ENCODE peak calls at places on chromosome 9, in nine cellular contexts. One of them, this sample, is unnamed.

GRCh38 chr9:116209406-116210116 is 56.0 kb downstream of the PAPPA start:
- DNase-seq in H9: no peak
- DNase-seq in brain microvascular endothelial cell: no peak
- DNase-seq in OCI-LY7: no peak
- DNase-seq in A549: no peak
- DNase-seq in uterus: no peak
- DNase-seq in pancreas: no peak
- DNase-seq in CD8-positive, alpha-beta T cell: no peak
- DNase-seq in SK-N-SH: no peak
- DNase-seq in this sample: no peak

GRCh38 chr9:111427186-111427585 is 57.0 kb downstream of the ECPAS start:
- DNase-seq in H9: no peak
- DNase-seq in brain microvascular endothelial cell: no peak
- DNase-seq in OCI-LY7: no peak
- DNase-seq in A549: peak; percentile 5
- DNase-seq in uterus: no peak
- DNase-seq in pancreas: no peak
- DNase-seq in CD8-positive, alpha-beta T cell: no peak
- DNase-seq in SK-N-SH: no peak
- DNase-seq in this sample: no peak

GRCh38 chr9:126347093-126347492 is 20.5 kb downstream of the MVB12B start:
- DNase-seq in H9: no peak
- DNase-seq in brain microvascular endothelial cell: no peak
- DNase-seq in OCI-LY7: no peak
- DNase-seq in A549: no peak
- DNase-seq in uterus: no peak
- DNase-seq in pancreas: no peak
- DNase-seq in CD8-positive, alpha-beta T cell: no peak
- DNase-seq in SK-N-SH: no peak
- DNase-seq in this sample: no peak

GRCh38 chr9:107033974-107034373 is 171.0 kb downstream of the ZNF462 start:
- DNase-seq in H9: no peak
- DNase-seq in brain microvascular endothelial cell: no peak
- DNase-seq in OCI-LY7: no peak
- DNase-seq in A549: no peak
- DNase-seq in uterus: no peak
- DNase-seq in pancreas: no peak
- DNase-seq in CD8-positive, alpha-beta T cell: no peak
- DNase-seq in SK-N-SH: no peak
- DNase-seq in this sample: no peak

GRCh38 chr9:94156549-94157407 is 72.5 kb downstream of the PTPDC1 start:
- DNase-seq in H9: no peak
- DNase-seq in brain microvascular endothelial cell: peak; percentile 70
- DNase-seq in OCI-LY7: no peak
- DNase-seq in A549: peak; percentile 44
- DNase-seq in uterus: peak; percentile 55
- DNase-seq in pancreas: peak; percentile 56
- DNase-seq in CD8-positive, alpha-beta T cell: no peak
- DNase-seq in SK-N-SH: no peak
- DNase-seq in this sample: no peak

GRCh38 chr9:99425124-99425523 is 203.0 kb downstream of the SEC61B start:
- DNase-seq in H9: no peak
- DNase-seq in brain microvascular endothelial cell: no peak
- DNase-seq in OCI-LY7: no peak
- DNase-seq in A549: no peak
- DNase-seq in uterus: no peak
- DNase-seq in pancreas: no peak
- DNase-seq in CD8-positive, alpha-beta T cell: no peak
- DNase-seq in SK-N-SH: no peak
- DNase-seq in this sample: no peak

GRCh38 chr9:12775963-12776774 is 1.3 kb downstream of the LURAP1L start:
- DNase-seq in H9: peak; percentile 88
- DNase-seq in brain microvascular endothelial cell: peak; percentile 88
- DNase-seq in OCI-LY7: no peak
- DNase-seq in A549: peak; percentile 81
- DNase-seq in uterus: peak; percentile 78
- DNase-seq in pancreas: peak; percentile 90
- DNase-seq in CD8-positive, alpha-beta T cell: no peak
- DNase-seq in SK-N-SH: peak; percentile 81
- DNase-seq in this sample: no peak

GRCh38 chr9:32579706-32580331 is 6.9 kb upstream of the NDUFB6 start:
- DNase-seq in H9: peak; percentile 59
- DNase-seq in brain microvascular endothelial cell: peak; percentile 70
- DNase-seq in OCI-LY7: peak; percentile 77
- DNase-seq in A549: peak; percentile 28
- DNase-seq in uterus: peak; percentile 66
- DNase-seq in pancreas: peak; percentile 54
- DNase-seq in CD8-positive, alpha-beta T cell: peak; percentile 87
- DNase-seq in SK-N-SH: peak; percentile 45
- DNase-seq in this sample: peak; percentile 69

GRCh38 chr9:83538172-83538889 is at the start of gene FRMD3:
- DNase-seq in H9: peak; percentile 85
- DNase-seq in brain microvascular endothelial cell: peak; percentile 38
- DNase-seq in OCI-LY7: no peak
- DNase-seq in A549: peak; percentile 78
- DNase-seq in uterus: peak; percentile 66
- DNase-seq in pancreas: peak; percentile 82
- DNase-seq in CD8-positive, alpha-beta T cell: no peak
- DNase-seq in SK-N-SH: peak; percentile 91
- DNase-seq in this sample: no peak

GRCh38 chr9:90816690-90817089 is 15.1 kb downstream of the SYK start:
- DNase-seq in H9: no peak
- DNase-seq in brain microvascular endothelial cell: no peak
- DNase-seq in OCI-LY7: no peak
- DNase-seq in A549: no peak
- DNase-seq in uterus: no peak
- DNase-seq in pancreas: no peak
- DNase-seq in CD8-positive, alpha-beta T cell: no peak
- DNase-seq in SK-N-SH: no peak
- DNase-seq in this sample: no peak

GRCh38 chr9:78559449-78559885 is 262.5 kb downstream of the PSAT1 start:
- DNase-seq in H9: no peak
- DNase-seq in brain microvascular endothelial cell: peak; percentile 90
- DNase-seq in OCI-LY7: no peak
- DNase-seq in A549: no peak
- DNase-seq in uterus: no peak
- DNase-seq in pancreas: no peak
- DNase-seq in CD8-positive, alpha-beta T cell: no peak
- DNase-seq in SK-N-SH: no peak
- DNase-seq in this sample: no peak

GRCh38 chr9:13189362-13189761 is 90.1 kb downstream of the MPDZ start:
- DNase-seq in H9: no peak
- DNase-seq in brain microvascular endothelial cell: no peak
- DNase-seq in OCI-LY7: no peak
- DNase-seq in A549: no peak
- DNase-seq in uterus: no peak
- DNase-seq in pancreas: no peak
- DNase-seq in CD8-positive, alpha-beta T cell: no peak
- DNase-seq in SK-N-SH: no peak
- DNase-seq in this sample: no peak

GRCh38 chr9:83432104-83432627 is 106.0 kb downstream of the FRMD3 start:
- DNase-seq in H9: peak; percentile 65
- DNase-seq in brain microvascular endothelial cell: no peak
- DNase-seq in OCI-LY7: no peak
- DNase-seq in A549: peak; percentile 40
- DNase-seq in uterus: peak; percentile 37
- DNase-seq in pancreas: peak; percentile 91
- DNase-seq in CD8-positive, alpha-beta T cell: no peak
- DNase-seq in SK-N-SH: no peak
- DNase-seq in this sample: no peak

GRCh38 chr9:120441446-120442279 is 138.3 kb downstream of the CDK5RAP2 start:
- DNase-seq in H9: no peak
- DNase-seq in brain microvascular endothelial cell: peak; percentile 96
- DNase-seq in OCI-LY7: no peak
- DNase-seq in A549: no peak
- DNase-seq in uterus: no peak
- DNase-seq in pancreas: no peak
- DNase-seq in CD8-positive, alpha-beta T cell: no peak
- DNase-seq in SK-N-SH: no peak
- DNase-seq in this sample: no peak

GRCh38 chr9:120440791-120441190 is 139.2 kb downstream of the CDK5RAP2 start:
- DNase-seq in H9: no peak
- DNase-seq in brain microvascular endothelial cell: no peak
- DNase-seq in OCI-LY7: no peak
- DNase-seq in A549: no peak
- DNase-seq in uterus: no peak
- DNase-seq in pancreas: no peak
- DNase-seq in CD8-positive, alpha-beta T cell: no peak
- DNase-seq in SK-N-SH: no peak
- DNase-seq in this sample: no peak

GRCh38 chr9:120436937-120437592 is 142.9 kb downstream of the CDK5RAP2 start:
- DNase-seq in H9: no peak
- DNase-seq in brain microvascular endothelial cell: no peak
- DNase-seq in OCI-LY7: no peak
- DNase-seq in A549: no peak
- DNase-seq in uterus: no peak
- DNase-seq in pancreas: no peak
- DNase-seq in CD8-positive, alpha-beta T cell: no peak
- DNase-seq in SK-N-SH: no peak
- DNase-seq in this sample: no peak

GRCh38 chr9:120438111-120438510 is 141.9 kb downstream of the CDK5RAP2 start:
- DNase-seq in H9: no peak
- DNase-seq in brain microvascular endothelial cell: no peak
- DNase-seq in OCI-LY7: no peak
- DNase-seq in A549: no peak
- DNase-seq in uterus: no peak
- DNase-seq in pancreas: no peak
- DNase-seq in CD8-positive, alpha-beta T cell: no peak
- DNase-seq in SK-N-SH: no peak
- DNase-seq in this sample: no peak

DNA sequence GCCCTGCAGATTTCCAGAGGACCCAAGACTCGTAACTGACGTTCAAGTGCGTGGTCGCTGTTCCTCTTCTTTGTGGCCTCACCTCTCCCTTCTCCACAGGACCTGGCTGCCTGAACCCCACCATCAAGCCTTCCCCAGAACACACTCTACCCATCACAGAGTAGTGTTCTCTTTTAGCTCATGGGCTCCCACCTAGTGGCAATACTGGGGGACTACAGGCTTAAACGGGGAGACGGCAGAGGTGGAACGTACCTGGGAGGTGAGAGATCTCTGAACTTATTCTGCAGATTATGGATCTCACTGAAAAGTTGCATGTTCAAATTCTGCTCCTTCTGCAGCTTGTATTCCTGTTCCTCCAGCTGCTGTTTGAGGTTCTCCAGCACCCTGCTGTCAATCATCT is 140.8 kb downstream of the CDK5RAP2 start:
- DNase-seq in H9: peak; percentile 61
- DNase-seq in brain microvascular endothelial cell: no peak
- DNase-seq in OCI-LY7: peak; percentile 25
- DNase-seq in A549: peak; percentile 38
- DNase-seq in uterus: no peak
- DNase-seq in pancreas: no peak
- DNase-seq in CD8-positive, alpha-beta T cell: no peak
- DNase-seq in SK-N-SH: peak; percentile 32
- DNase-seq in this sample: no peak
- TF ChIP-seq CTCF in H9: peak; percentile 78
- TF ChIP-seq CTCF in brain microvascular endothelial cell: peak; percentile 83
- TF ChIP-seq CTCF in OCI-LY7: peak; percentile 68
- TF ChIP-seq CTCF in A549: peak; percentile 39
- TF ChIP-seq CTCF in uterus: no peak
- TF ChIP-seq CTCF in pancreas: peak; percentile 27
- TF ChIP-seq CTCF in CD8-positive, alpha-beta T cell: peak; percentile 31
- TF ChIP-seq CTCF in SK-N-SH: peak; percentile 56
- TF ChIP-seq CTCF in this sample: peak; percentile 22

DNA sequence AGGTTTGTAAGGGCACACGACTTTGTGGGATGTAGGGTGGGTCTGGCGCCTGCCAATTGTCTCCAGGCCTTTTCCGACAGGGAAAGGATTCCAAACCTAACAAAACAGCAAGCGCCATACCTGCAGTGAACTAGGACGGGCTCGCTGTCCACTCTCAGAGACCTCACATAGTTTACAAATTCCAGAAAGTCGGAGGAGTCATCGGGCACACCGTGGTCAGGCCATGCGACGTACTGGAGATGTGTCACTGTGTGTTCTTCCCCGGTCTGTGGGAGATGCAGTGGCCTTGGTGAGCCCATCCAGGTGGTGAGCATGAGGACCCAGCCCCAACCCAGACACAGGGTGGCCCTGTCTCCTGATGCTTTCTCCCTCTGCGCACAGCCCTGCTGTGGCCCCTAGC is 61.3 kb upstream of the EPB41L4B start:
- DNase-seq in H9: no peak
- DNase-seq in brain microvascular endothelial cell: no peak
- DNase-seq in OCI-LY7: no peak
- DNase-seq in A549: no peak
- DNase-seq in uterus: no peak
- DNase-seq in pancreas: no peak
- DNase-seq in CD8-positive, alpha-beta T cell: no peak
- DNase-seq in SK-N-SH: no peak
- DNase-seq in this sample: no peak
- H3K27ac ChIP-seq in H9: no peak overlapping the region
- H3K27ac ChIP-seq in brain microvascular endothelial cell: no peak overlapping the region
- H3K27ac ChIP-seq in OCI-LY7: no peak overlapping the region
- H3K27ac ChIP-seq in A549: no peak overlapping the region
- H3K27ac ChIP-seq in uterus: no peak overlapping the region
- H3K27ac ChIP-seq in pancreas: no peak overlapping the region
- H3K27ac ChIP-seq in CD8-positive, alpha-beta T cell: no peak overlapping the region
- H3K27ac ChIP-seq in SK-N-SH: no peak overlapping the region
- H3K27ac ChIP-seq in this sample: no peak overlapping the region

DNA sequence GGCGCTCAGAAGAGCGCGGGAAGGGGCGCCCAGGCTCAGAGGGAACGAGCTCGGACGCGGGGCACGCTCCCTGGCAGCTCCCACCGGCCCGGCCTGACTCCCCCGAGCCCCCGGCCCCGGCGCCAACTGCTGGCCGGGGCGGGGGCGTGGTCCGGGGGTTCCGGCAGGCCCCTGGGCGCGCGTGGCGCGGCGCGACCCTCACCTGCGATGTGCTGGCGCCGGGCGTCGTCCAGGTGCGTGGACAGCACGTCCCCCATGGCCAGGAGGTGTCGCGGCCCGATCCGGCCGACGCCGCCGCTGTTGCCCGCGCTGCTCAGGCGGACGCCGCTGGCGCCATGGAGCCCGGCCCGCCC is 43.5 kb upstream of the STXBP1 start:
- DNase-seq in H9: peak; percentile 51
- DNase-seq in brain microvascular endothelial cell: no peak
- DNase-seq in OCI-LY7: no peak
- DNase-seq in A549: no peak
- DNase-seq in uterus: no peak
- DNase-seq in pancreas: peak; percentile 37
- DNase-seq in CD8-positive, alpha-beta T cell: no peak
- DNase-seq in SK-N-SH: no peak
- DNase-seq in this sample: peak; percentile 41
- TF ChIP-seq CTCF in H9: no peak
- TF ChIP-seq CTCF in brain microvascular endothelial cell: no peak
- TF ChIP-seq CTCF in OCI-LY7: no peak
- TF ChIP-seq CTCF in A549: no peak
- TF ChIP-seq CTCF in uterus: no peak
- TF ChIP-seq CTCF in pancreas: no peak
- TF ChIP-seq CTCF in CD8-positive, alpha-beta T cell: no peak
- TF ChIP-seq CTCF in SK-N-SH: no peak
- TF ChIP-seq CTCF in this sample: no peak

DNA sequence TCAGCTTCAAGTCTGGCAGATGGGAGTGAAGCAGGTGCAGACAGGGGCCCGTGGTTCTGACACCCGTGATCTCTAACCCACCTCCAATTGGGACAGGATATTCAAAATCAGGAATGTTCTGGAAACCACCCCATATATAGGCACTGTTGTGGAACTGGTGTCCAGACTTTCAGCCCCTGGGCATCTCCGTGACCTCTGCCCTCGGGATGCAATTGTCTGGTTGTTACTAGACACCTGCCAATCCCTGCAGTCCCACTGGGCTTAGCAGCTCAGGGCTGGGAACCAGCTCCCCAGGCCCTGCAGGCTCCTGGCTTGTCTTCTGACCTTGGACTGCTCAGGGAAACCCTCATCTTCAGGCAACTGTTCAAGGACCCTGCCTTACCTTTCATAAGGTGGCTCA is 38.8 kb downstream of the NTNG2 start:
- DNase-seq in H9: no peak
- DNase-seq in brain microvascular endothelial cell: no peak
- DNase-seq in OCI-LY7: no peak
- DNase-seq in A549: no peak
- DNase-seq in uterus: no peak
- DNase-seq in pancreas: no peak
- DNase-seq in CD8-positive, alpha-beta T cell: no peak
- DNase-seq in SK-N-SH: no peak
- DNase-seq in this sample: no peak
- H3K27ac ChIP-seq in H9: no peak overlapping the region
- H3K27ac ChIP-seq in brain microvascular endothelial cell: no peak overlapping the region
- H3K27ac ChIP-seq in OCI-LY7: no peak overlapping the region
- H3K27ac ChIP-seq in A549: no peak overlapping the region
- H3K27ac ChIP-seq in uterus: no peak overlapping the region
- H3K27ac ChIP-seq in pancreas: no peak overlapping the region
- H3K27ac ChIP-seq in CD8-positive, alpha-beta T cell: no peak overlapping the region
- H3K27ac ChIP-seq in SK-N-SH: no peak overlapping the region
- H3K27ac ChIP-seq in this sample: no peak overlapping the region

This sample was measured in CD4-positive, alpha-beta T cell.